ENCODE peak calls at places on chromosomes 7 and 10, in nine cellular contexts. One of them, this sample, is unnamed.
A peak's percentile ranks its signal among the peaks of the same experiment; 100 is the strongest.

GRCh38 chr10:128078136-128078969 is 47.9 kb downstream of the MKI67 start:
- DNase-seq in gastrocnemius medialis: no peak
- DNase-seq in AG04449: no peak
- DNase-seq in lower lobe of right lung: no peak
- DNase-seq in nephron progenitor cell: peak; percentile 67
- DNase-seq in uterus: no peak
- DNase-seq in PC-3: peak; percentile 60
- DNase-seq in NB4: peak; percentile 44
- DNase-seq in mammary epithelial cell: no peak
- DNase-seq in this sample: peak; percentile 47

GRCh38 chr7:35761882-35762720 is 38.8 kb upstream of the SEPTIN7 start:
- DNase-seq in uterus: no peak
- DNase-seq in NB4: peak; percentile 43
- DNase-seq in mammary epithelial cell: no peak
- DNase-seq in AG04449: peak; percentile 44
- DNase-seq in lower lobe of right lung: no peak
- DNase-seq in gastrocnemius medialis: no peak
- DNase-seq in nephron progenitor cell: no peak
- DNase-seq in PC-3: no peak
- DNase-seq in this sample: no peak

GRCh38 chr10:127243490-127244272 is 47.3 kb upstream of the INSYN2A start:
- DNase-seq in NB4: peak; percentile 46
- DNase-seq in AG04449: no peak
- DNase-seq in uterus: no peak
- DNase-seq in lower lobe of right lung: no peak
- DNase-seq in gastrocnemius medialis: no peak
- DNase-seq in nephron progenitor cell: peak; percentile 66
- DNase-seq in PC-3: peak; percentile 50
- DNase-seq in mammary epithelial cell: peak; percentile 11
- DNase-seq in this sample: peak; percentile 20

GRCh38 chr10:59808896-59809643 is 55.8 kb upstream of the MRLN start:
- DNase-seq in PC-3: peak; percentile 93
- DNase-seq in AG04449: no peak
- DNase-seq in nephron progenitor cell: peak; percentile 75
- DNase-seq in lower lobe of right lung: peak; percentile 78
- DNase-seq in mammary epithelial cell: peak; percentile 57
- DNase-seq in gastrocnemius medialis: peak; percentile 87
- DNase-seq in NB4: peak; percentile 75
- DNase-seq in uterus: peak; percentile 74
- DNase-seq in this sample: peak; percentile 65

GRCh38 chr7:139182363-139182762 is 48.7 kb upstream of the UBN2 start:
- DNase-seq in NB4: no peak
- DNase-seq in PC-3: no peak
- DNase-seq in uterus: no peak
- DNase-seq in mammary epithelial cell: no peak
- DNase-seq in lower lobe of right lung: no peak
- DNase-seq in AG04449: no peak
- DNase-seq in nephron progenitor cell: no peak
- DNase-seq in gastrocnemius medialis: no peak
- DNase-seq in this sample: no peak

GRCh38 chr10:109968954-109969644 is 38.7 kb upstream of the ADD3 start:
- DNase-seq in nephron progenitor cell: no peak
- DNase-seq in lower lobe of right lung: no peak
- DNase-seq in PC-3: no peak
- DNase-seq in uterus: no peak
- DNase-seq in gastrocnemius medialis: no peak
- DNase-seq in mammary epithelial cell: no peak
- DNase-seq in AG04449: no peak
- DNase-seq in NB4: no peak
- DNase-seq in this sample: no peak

GRCh38 chr10:102611514-102612095 is 32.7 kb upstream of the TRIM8 start:
- DNase-seq in gastrocnemius medialis: no peak
- DNase-seq in lower lobe of right lung: no peak
- DNase-seq in AG04449: no peak
- DNase-seq in uterus: no peak
- DNase-seq in PC-3: peak; percentile 77
- DNase-seq in nephron progenitor cell: no peak
- DNase-seq in mammary epithelial cell: peak; percentile 33
- DNase-seq in NB4: no peak
- DNase-seq in this sample: no peak

GRCh38 chr10:107665459-107665858 is 501.0 kb upstream of the SORCS1 start:
- DNase-seq in mammary epithelial cell: no peak
- DNase-seq in nephron progenitor cell: no peak
- DNase-seq in uterus: no peak
- DNase-seq in gastrocnemius medialis: no peak
- DNase-seq in PC-3: no peak
- DNase-seq in AG04449: no peak
- DNase-seq in NB4: no peak
- DNase-seq in lower lobe of right lung: no peak
- DNase-seq in this sample: no peak

GRCh38 chr7:36784991-36785940 is 61.0 kb upstream of the AOAH start:
- DNase-seq in gastrocnemius medialis: peak; percentile 61
- DNase-seq in NB4: peak; percentile 100
- DNase-seq in uterus: no peak
- DNase-seq in nephron progenitor cell: no peak
- DNase-seq in mammary epithelial cell: peak; percentile 72
- DNase-seq in AG04449: no peak
- DNase-seq in lower lobe of right lung: peak; percentile 54
- DNase-seq in PC-3: no peak
- DNase-seq in this sample: no peak

GRCh38 chr7:37052673-37053072 is 328.4 kb upstream of the AOAH start:
- DNase-seq in uterus: no peak
- DNase-seq in nephron progenitor cell: peak; percentile 84
- DNase-seq in lower lobe of right lung: no peak
- DNase-seq in PC-3: peak; percentile 7
- DNase-seq in NB4: peak; percentile 72
- DNase-seq in mammary epithelial cell: peak; percentile 38
- DNase-seq in gastrocnemius medialis: no peak
- DNase-seq in AG04449: no peak
- DNase-seq in this sample: peak; percentile 51

GRCh38 chr10:58017719-58018367 is 249.9 kb downstream of the IPMK start:
- DNase-seq in lower lobe of right lung: no peak
- DNase-seq in gastrocnemius medialis: no peak
- DNase-seq in PC-3: peak; percentile 89
- DNase-seq in uterus: no peak
- DNase-seq in nephron progenitor cell: no peak
- DNase-seq in NB4: no peak
- DNase-seq in mammary epithelial cell: peak; percentile 70
- DNase-seq in AG04449: peak; percentile 70
- DNase-seq in this sample: no peak
- TF ChIP-seq CTCF in lower lobe of right lung: no peak
- TF ChIP-seq CTCF in gastrocnemius medialis: no peak
- TF ChIP-seq CTCF in PC-3: peak; percentile 56
- TF ChIP-seq CTCF in uterus: no peak
- TF ChIP-seq CTCF in nephron progenitor cell: no peak
- TF ChIP-seq CTCF in NB4: no peak
- TF ChIP-seq CTCF in mammary epithelial cell: peak; percentile 8
- TF ChIP-seq CTCF in AG04449: peak; percentile 10
- TF ChIP-seq CTCF in this sample: no peak

GRCh38 chr10:70054902-70055301 is 2.3 kb downstream of the MACROH2A2 start:
- DNase-seq in PC-3: peak; percentile 23
- DNase-seq in mammary epithelial cell: no peak
- DNase-seq in AG04449: no peak
- DNase-seq in gastrocnemius medialis: no peak
- DNase-seq in lower lobe of right lung: no peak
- DNase-seq in NB4: no peak
- DNase-seq in uterus: no peak
- DNase-seq in nephron progenitor cell: no peak
- DNase-seq in this sample: no peak

GRCh38 chr10:70053212-70053895 is 708 bp downstream of the MACROH2A2 start:
- DNase-seq in nephron progenitor cell: peak; percentile 62
- DNase-seq in PC-3: peak; percentile 41
- DNase-seq in lower lobe of right lung: no peak
- DNase-seq in NB4: no peak
- DNase-seq in gastrocnemius medialis: no peak
- DNase-seq in mammary epithelial cell: peak; percentile 27
- DNase-seq in uterus: no peak
- DNase-seq in AG04449: no peak
- DNase-seq in this sample: peak; percentile 39

GRCh38 chr10:70051878-70052277 is 768 bp upstream of the MACROH2A2 start:
- DNase-seq in PC-3: peak; percentile 22
- DNase-seq in nephron progenitor cell: no peak
- DNase-seq in NB4: no peak
- DNase-seq in gastrocnemius medialis: no peak
- DNase-seq in AG04449: no peak
- DNase-seq in lower lobe of right lung: no peak
- DNase-seq in uterus: no peak
- DNase-seq in mammary epithelial cell: no peak
- DNase-seq in this sample: no peak

GRCh38 chr10:70053896-70054641 is 1.4 kb downstream of the MACROH2A2 start:
- DNase-seq in gastrocnemius medialis: no peak
- DNase-seq in AG04449: no peak
- DNase-seq in PC-3: peak; percentile 51
- DNase-seq in lower lobe of right lung: no peak
- DNase-seq in nephron progenitor cell: peak; percentile 45
- DNase-seq in uterus: no peak
- DNase-seq in mammary epithelial cell: peak; percentile 32
- DNase-seq in NB4: no peak
- DNase-seq in this sample: peak; percentile 57

GRCh38 chr10:70052462-70053211 is at the start of gene MACROH2A2:
- DNase-seq in AG04449: no peak
- DNase-seq in lower lobe of right lung: peak; percentile 53
- DNase-seq in NB4: no peak
- DNase-seq in gastrocnemius medialis: peak; percentile 22
- DNase-seq in mammary epithelial cell: peak; percentile 72
- DNase-seq in nephron progenitor cell: peak; percentile 82
- DNase-seq in uterus: peak; percentile 52
- DNase-seq in PC-3: peak; percentile 85
- DNase-seq in this sample: peak; percentile 69
- TF ChIP-seq CTCF in AG04449: peak; percentile 67
- TF ChIP-seq CTCF in lower lobe of right lung: peak; percentile 28
- TF ChIP-seq CTCF in NB4: no peak
- TF ChIP-seq CTCF in gastrocnemius medialis: no peak
- TF ChIP-seq CTCF in mammary epithelial cell: peak; percentile 57
- TF ChIP-seq CTCF in nephron progenitor cell: peak; percentile 11
- TF ChIP-seq CTCF in uterus: peak; percentile 50
- TF ChIP-seq CTCF in PC-3: peak; percentile 82
- TF ChIP-seq CTCF in this sample: peak; percentile 58

DNA sequence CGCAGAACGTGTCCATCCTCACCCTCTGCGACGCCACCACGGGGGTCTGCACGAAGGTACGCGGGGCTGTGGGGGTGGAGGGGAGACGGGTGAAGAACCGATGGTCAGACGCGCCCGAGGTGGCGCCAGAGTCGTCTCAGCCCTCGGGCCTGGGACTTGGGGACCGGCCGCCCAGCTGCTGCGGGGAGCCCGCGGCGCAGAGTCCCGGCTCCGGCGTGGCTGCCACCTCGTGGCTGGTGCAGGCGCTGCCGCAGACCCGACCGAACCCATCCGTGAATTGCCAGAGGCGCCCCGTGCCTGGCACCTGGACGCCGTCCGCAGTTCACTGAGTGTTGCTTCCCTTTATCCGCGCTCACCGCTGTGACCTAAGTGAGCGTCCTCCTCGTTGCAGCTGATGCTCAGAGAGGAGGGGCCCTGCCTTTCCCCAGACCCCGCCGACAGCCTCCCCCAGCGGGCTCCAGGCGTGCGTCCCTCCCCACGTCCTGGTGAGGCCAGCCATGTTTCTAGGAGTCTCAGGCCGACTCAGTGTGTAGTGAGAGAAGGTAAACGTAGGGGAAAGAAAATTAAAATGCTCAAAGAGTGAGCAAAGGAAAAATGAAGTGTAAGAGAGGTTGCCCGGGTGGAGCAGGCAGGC is 208.7 kb downstream of the PAXIP1 start:
- DNase-seq in lower lobe of right lung: no peak
- DNase-seq in gastrocnemius medialis: no peak
- DNase-seq in mammary epithelial cell: peak; percentile 2
- DNase-seq in PC-3: peak; percentile 2
- DNase-seq in NB4: no peak
- DNase-seq in nephron progenitor cell: peak; percentile 79
- DNase-seq in AG04449: no peak
- DNase-seq in uterus: no peak
- DNase-seq in this sample: peak; percentile 63
- TF ChIP-seq CTCF in lower lobe of right lung: peak; percentile 43
- TF ChIP-seq CTCF in gastrocnemius medialis: no peak
- TF ChIP-seq CTCF in mammary epithelial cell: peak; percentile 48
- TF ChIP-seq CTCF in PC-3: peak; percentile 33
- TF ChIP-seq CTCF in NB4: no peak
- TF ChIP-seq CTCF in nephron progenitor cell: peak; percentile 57
- TF ChIP-seq CTCF in AG04449: no peak
- TF ChIP-seq CTCF in uterus: no peak
- TF ChIP-seq CTCF in this sample: peak; percentile 79

GRCh38 chr10:70111496-70111895 is 21.1 kb downstream of the AIFM2 start:
- DNase-seq in lower lobe of right lung: no peak
- DNase-seq in gastrocnemius medialis: no peak
- DNase-seq in NB4: no peak
- DNase-seq in uterus: no peak
- DNase-seq in nephron progenitor cell: no peak
- DNase-seq in PC-3: no peak
- DNase-seq in mammary epithelial cell: no peak
- DNase-seq in AG04449: no peak
- DNase-seq in this sample: no peak

GRCh38 chr10:70117646-70118045 is 15.0 kb downstream of the AIFM2 start:
- DNase-seq in uterus: no peak
- DNase-seq in lower lobe of right lung: no peak
- DNase-seq in PC-3: no peak
- DNase-seq in gastrocnemius medialis: no peak
- DNase-seq in nephron progenitor cell: no peak
- DNase-seq in AG04449: no peak
- DNase-seq in NB4: no peak
- DNase-seq in mammary epithelial cell: no peak
- DNase-seq in this sample: no peak

GRCh38 chr10:70115948-70116682 is 16.5 kb downstream of the AIFM2 start:
- DNase-seq in NB4: peak; percentile 53
- DNase-seq in uterus: peak; percentile 48
- DNase-seq in AG04449: no peak
- DNase-seq in nephron progenitor cell: peak; percentile 65
- DNase-seq in gastrocnemius medialis: peak; percentile 60
- DNase-seq in lower lobe of right lung: no peak
- DNase-seq in PC-3: peak; percentile 86
- DNase-seq in mammary epithelial cell: peak; percentile 25
- DNase-seq in this sample: peak; percentile 49

GRCh38 chr10:70118196-70118595 is 14.4 kb downstream of the AIFM2 start:
- DNase-seq in PC-3: no peak
- DNase-seq in lower lobe of right lung: no peak
- DNase-seq in nephron progenitor cell: no peak
- DNase-seq in gastrocnemius medialis: no peak
- DNase-seq in uterus: no peak
- DNase-seq in AG04449: no peak
- DNase-seq in mammary epithelial cell: no peak
- DNase-seq in NB4: no peak
- DNase-seq in this sample: no peak

DNA sequence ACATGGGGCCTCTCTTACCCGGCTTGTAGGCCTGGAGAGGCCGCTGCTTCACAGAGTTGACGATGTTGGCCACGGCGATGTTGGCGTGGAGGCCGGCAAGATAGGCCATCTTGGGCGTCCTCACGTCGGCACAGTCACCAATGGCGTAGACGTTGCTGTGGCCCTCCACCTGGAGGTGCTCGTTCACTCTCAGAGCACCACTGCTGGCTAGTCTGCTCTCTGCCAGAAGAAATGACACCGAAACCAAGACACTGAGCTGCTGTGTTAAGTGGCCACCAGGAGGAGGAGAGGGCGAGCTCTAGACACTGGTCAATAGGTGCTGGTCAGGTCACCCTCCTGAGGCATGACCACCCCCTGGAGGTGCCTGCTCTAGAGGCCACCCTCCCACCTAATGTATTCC is 17.7 kb downstream of the AIFM2 start:
- DNase-seq in AG04449: no peak
- DNase-seq in lower lobe of right lung: no peak
- DNase-seq in nephron progenitor cell: no peak
- DNase-seq in PC-3: no peak
- DNase-seq in mammary epithelial cell: no peak
- DNase-seq in NB4: no peak
- DNase-seq in uterus: no peak
- DNase-seq in gastrocnemius medialis: no peak
- DNase-seq in this sample: no peak
- TF ChIP-seq CTCF in AG04449: no peak
- TF ChIP-seq CTCF in lower lobe of right lung: no peak
- TF ChIP-seq CTCF in nephron progenitor cell: no peak
- TF ChIP-seq CTCF in PC-3: peak; percentile 37
- TF ChIP-seq CTCF in mammary epithelial cell: no peak
- TF ChIP-seq CTCF in NB4: no peak
- TF ChIP-seq CTCF in uterus: no peak
- TF ChIP-seq CTCF in gastrocnemius medialis: no peak
- TF ChIP-seq CTCF in this sample: no peak